ENCODE peak calls at places on chromosomes 13 and 19, in eight cellular contexts. S is fibroblast of pulmonary artery; K is PC-3; D is DND-41; Z is CD8-positive, alpha-beta memory T cell; A is endothelial cell of umbilical vein; O is CD4-positive, CD25-positive, alpha-beta regulatory T cell; N is esophagus squamous epithelium. Y is an unnamed sample.
A peak's percentile ranks its signal among the peaks of the same experiment; 100 is the strongest.

GRCh38 chr13:108595416-108596257 is 33.8 kb upstream of the MYO16 start:
- DNase-seq in K (no peak), S (no peak), A (no peak), O (no peak), D (no peak), N (no peak), Z (no peak), Y (no peak)

GRCh38 chr13:27043013-27043412 is 128.6 kb downstream of the USP12 start:
- DNase-seq in K (peak; percentile 93), N (no peak), O (no peak), S (peak; percentile 87), D (no peak), Z (no peak), A (peak; percentile 64), Y (peak; percentile 96)

GRCh38 chr19:36577271-36577996 is 4.3 kb upstream of the ZNF529 start:
- DNase-seq in D (no peak), N (no peak), A (no peak), O (no peak), Z (no peak), K (no peak), S (no peak), Y (no peak)

GRCh38 chr13:99931462-99931861 is 40.1 kb downstream of the ZIC5 start:
- DNase-seq in O (no peak), A (no peak), S (no peak), K (no peak), N (no peak), D (no peak), Z (no peak), Y (no peak)

GRCh38 chr13:75481176-75482069 is 546 bp downstream of the TBC1D4 start:
- DNase-seq in S (no peak), N (no peak), O (peak; percentile 38), K (peak; percentile 28), D (no peak), A (peak; percentile 52), Z (no peak), Y (no peak)

GRCh38 chr13:112246731-112247470 is 129.3 kb upstream of the SPACA7 start:
- DNase-seq in D (no peak), S (no peak), K (no peak), A (no peak), O (no peak), Z (no peak), N (no peak), Y (no peak)

GRCh38 chr13:67299731-67300130 is 69.6 kb upstream of the PCDH9 start:
- DNase-seq in Z (no peak), N (no peak), K (peak; percentile 6), O (no peak), S (peak; percentile 55), D (no peak), A (no peak), Y (no peak)

GRCh38 chr19:10927691-10928562 is 512 bp downstream of the YIPF2 start:
- DNase-seq in D (peak; percentile 35), S (no peak), A (no peak), N (no peak), O (peak; percentile 25), Z (no peak), K (no peak), Y (no peak)

GRCh38 chr13:96500953-96501352 is 411.0 kb downstream of the HS6ST3 start:
- DNase-seq in A (no peak), N (no peak), K (no peak), O (no peak), D (no peak), Z (no peak), S (no peak), Y (no peak)

GRCh38 chr13:96499646-96500045 is 409.7 kb downstream of the HS6ST3 start:
- DNase-seq in O (no peak), D (no peak), A (no peak), N (no peak), Z (no peak), S (no peak), K (no peak), Y (no peak)

GRCh38 chr13:96503481-96503880 is 413.6 kb downstream of the HS6ST3 start:
- DNase-seq in N (no peak), S (no peak), K (no peak), O (no peak), A (no peak), D (no peak), Z (no peak), Y (no peak)
- H3K4me3 ChIP-seq in N (no peak overlapping the region), S (no peak overlapping the region), K (no peak overlapping the region), O (no peak overlapping the region), A (no peak overlapping the region), D (no peak overlapping the region), Z (no peak overlapping the region), Y (no peak overlapping the region)

DNA sequence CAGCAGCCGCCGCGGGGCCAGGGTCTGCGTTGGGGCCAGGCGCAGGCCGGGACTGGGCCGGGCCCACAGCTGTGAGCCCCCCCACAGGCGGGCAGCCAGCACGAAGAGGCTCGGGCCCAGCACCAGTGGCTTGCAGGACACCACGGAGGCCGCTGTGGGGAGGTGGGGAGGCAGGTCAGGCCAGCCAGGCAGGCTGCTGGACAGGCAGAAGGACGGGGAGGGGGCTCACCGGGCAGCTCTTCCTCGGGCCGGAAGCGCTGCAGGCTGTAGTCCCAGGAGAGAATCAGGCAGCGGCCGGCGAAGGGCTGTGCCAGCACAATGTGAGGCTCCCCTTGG is 8.3 kb downstream of the LGI4 start:
- DNase-seq in O (no peak), N (no peak), D (no peak), A (no peak), K (no peak), Z (no peak), S (no peak), Y (no peak)
- H3K4me3 ChIP-seq in O (no peak overlapping the region), N (no peak overlapping the region), D (no peak overlapping the region), A (no peak overlapping the region), K (no peak overlapping the region), Z (no peak overlapping the region), S (no peak overlapping the region), Y (no peak overlapping the region)

DNA sequence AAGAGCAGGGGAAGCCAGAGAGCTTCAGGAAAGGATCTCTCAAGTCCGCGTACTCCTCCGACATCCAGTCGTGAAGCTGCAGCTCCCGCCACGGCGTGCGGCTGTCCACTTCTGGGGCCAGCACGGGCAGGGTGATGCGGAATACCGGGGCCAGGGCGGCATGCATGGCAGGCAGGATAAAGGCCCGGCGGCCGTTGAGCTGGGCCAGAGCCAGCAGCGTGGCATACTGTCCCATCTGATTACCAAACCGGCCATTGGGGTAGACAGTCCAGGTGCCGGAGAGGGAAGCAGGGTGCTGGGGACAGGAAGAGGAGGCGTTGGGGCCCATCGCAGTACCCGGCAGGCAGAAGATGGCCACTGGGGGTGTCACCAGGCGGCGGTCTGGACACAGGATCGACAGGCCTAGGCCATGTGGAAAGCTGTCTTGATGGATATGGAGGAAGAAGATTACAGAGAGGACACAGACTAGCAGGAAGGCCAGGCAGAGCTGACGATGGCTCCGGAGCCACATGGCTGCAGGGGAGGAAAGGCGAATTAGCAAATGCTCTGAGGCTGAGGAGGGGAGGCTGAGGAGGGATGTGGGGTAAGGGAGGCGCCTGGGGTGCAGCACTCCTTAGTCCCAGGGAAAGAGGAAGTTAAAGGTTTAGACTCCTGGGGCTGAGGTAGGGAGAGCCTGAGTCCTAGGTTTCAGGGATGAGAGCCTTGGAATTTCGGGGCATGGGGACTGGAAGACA is 1.5 kb downstream of the FUT1 start:
- DNase-seq in D (no peak), A (no peak), K (no peak), O (no peak), N (no peak), S (no peak), Z (no peak), Y (no peak)
- H3K4me3 ChIP-seq in D (no peak overlapping the region), A (no peak overlapping the region), K (peak overlapping the region; percentile 95), O (no peak overlapping the region), N (peak overlapping the region; percentile 63), S (no peak overlapping the region), Z (no peak overlapping the region), Y (no peak overlapping the region)

GRCh38 chr19:35143231-35143715 is at the start of gene FXYD7:
- DNase-seq in K (no peak), N (no peak), A (no peak), S (no peak), O (no peak), Z (peak; percentile 14), D (no peak), Y (no peak)

GRCh38 chr19:35140207-35140897 is 1.7 kb downstream of the FXYD1 start:
- DNase-seq in K (no peak), D (no peak), A (no peak), Z (no peak), O (no peak), S (no peak), N (no peak), Y (no peak)

GRCh38 chr19:35140898-35141626 is 2.0 kb upstream of the FXYD7 start:
- DNase-seq in O (peak; percentile 92), S (peak; percentile 89), N (peak; percentile 67), D (peak; percentile 92), K (peak; percentile 82), A (peak; percentile 79), Z (peak; percentile 95), Y (peak; percentile 48)

GRCh38 chr19:35142531-35143230 is 374 bp upstream of the FXYD7 start:
- DNase-seq in K (peak; percentile 63), O (peak; percentile 68), Z (peak; percentile 61), D (peak; percentile 51), A (peak; percentile 43), N (no peak), S (peak; percentile 52), Y (no peak)

GRCh38 chr19:35141627-35142401 is 1.2 kb upstream of the FXYD7 start:
- DNase-seq in Z (no peak), N (no peak), S (no peak), K (no peak), O (peak; percentile 40), D (no peak), A (no peak), Y (no peak)
- H3K4me3 ChIP-seq in Z (peak overlapping the region; percentile 68), N (peak overlapping the region; percentile 26), S (peak overlapping the region; percentile 17), K (peak overlapping the region; percentile 55), O (peak overlapping the region; percentile 64), D (no peak overlapping the region), A (no peak overlapping the region), Y (no peak overlapping the region)

GRCh38 chr19:5612891-5613290 is 9.7 kb downstream of the SAFB2 start:
- DNase-seq in S (no peak), O (no peak), K (no peak), N (no peak), A (no peak), Z (no peak), D (no peak), Y (no peak)

GRCh38 chr19:5607318-5608270 is 15.0 kb downstream of the SAFB2 start:
- DNase-seq in N (no peak), O (no peak), K (peak; percentile 56), D (no peak), S (no peak), A (no peak), Z (no peak), Y (no peak)

GRCh38 chr19:5613466-5613865 is 9.1 kb downstream of the SAFB2 start:
- DNase-seq in K (no peak), A (no peak), S (no peak), O (no peak), D (no peak), N (no peak), Z (no peak), Y (no peak)

GRCh38 chr19:5608271-5608666 is 14.3 kb downstream of the SAFB2 start:
- DNase-seq in Z (no peak), K (peak; percentile 84), D (no peak), S (no peak), N (no peak), O (no peak), A (no peak), Y (no peak)

DNA sequence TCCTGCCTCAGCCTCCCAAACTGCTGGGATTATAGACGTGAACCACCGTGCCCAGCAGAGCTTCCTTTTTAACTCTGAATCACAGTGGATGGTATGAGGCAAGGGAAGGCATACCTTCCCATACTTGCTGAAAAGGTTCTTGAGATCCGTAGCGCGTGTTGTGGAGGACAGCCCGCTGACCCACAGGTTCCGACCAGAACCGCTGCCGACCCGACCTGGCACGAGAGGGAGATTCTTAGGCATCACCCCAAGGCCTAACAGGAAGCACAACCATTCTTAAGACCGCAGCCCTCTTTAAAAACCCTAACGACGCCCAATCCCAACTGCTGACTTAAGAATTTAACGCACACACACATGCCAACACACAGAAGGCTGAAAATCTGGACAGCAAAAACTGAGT is 12.7 kb downstream of the SAFB2 start:
- DNase-seq in S (no peak), N (no peak), A (no peak), D (no peak), O (no peak), K (no peak), Z (no peak), Y (no peak)
- H3K4me3 ChIP-seq in S (no peak overlapping the region), N (no peak overlapping the region), A (no peak overlapping the region), D (no peak overlapping the region), O (no peak overlapping the region), K (no peak overlapping the region), Z (no peak overlapping the region), Y (no peak overlapping the region)

Y was measured in HFF-Myc.